ENCODE peak calls at places on chromosomes 1 and 21, in seven cellular contexts. C, N, J, R, G, A and E are unnamed samples.

GRCh38 chr21:17352937-17353655 is 159.7 kb upstream of the CXADR start:
- DNase-seq in G (no peak), C (no peak), N (no peak), A (no peak), J (no peak), R (no peak), E (no peak)

GRCh38 chr1:182595641-182596240 is 6.7 kb upstream of the RNASEL start:
- DNase-seq in G (peak; percentile 85), R (peak; percentile 44), A (peak; percentile 79), J (peak; percentile 84), C (peak; percentile 36), N (peak; percentile 50), E (peak; percentile 78)

GRCh38 chr1:236301958-236302335 is 20.2 kb upstream of the ERO1B start:
- DNase-seq in J (no peak), A (no peak), N (no peak), R (no peak), C (no peak), G (no peak), E (no peak)

GRCh38 chr1:21124846-21125245 is 51.9 kb downstream of the EIF4G3 start:
- DNase-seq in G (peak; percentile 22), J (no peak), N (peak; percentile 41), A (peak; percentile 44), C (no peak), R (no peak), E (no peak)

GRCh38 chr1:161196521-161197451 is 2.1 kb downstream of the ADAMTS4 start:
- DNase-seq in G (peak; percentile 83), R (no peak), N (peak; percentile 90), J (no peak), A (peak; percentile 93), C (no peak), E (peak; percentile 71)

GRCh38 chr21:46156678-46157077 is 1.3 kb upstream of the FTCD start:
- DNase-seq in N (no peak), J (no peak), A (no peak), C (no peak), G (no peak), R (no peak), E (no peak)

GRCh38 chr1:62281922-62282555 is 37.2 kb downstream of the KANK4 start:
- DNase-seq in C (no peak), J (no peak), R (no peak), A (peak; percentile 7), N (no peak), G (no peak), E (no peak)

GRCh38 chr1:230243583-230244377 is 176.7 kb downstream of the GALNT2 start:
- DNase-seq in C (no peak), N (peak; percentile 48), R (no peak), A (peak; percentile 58), J (no peak), G (peak; percentile 45), E (no peak)

GRCh38 chr1:52348704-52349301 is 17.2 kb downstream of the CC2D1B start:
- DNase-seq in J (peak; percentile 67), N (peak; percentile 63), A (peak; percentile 24), G (peak; percentile 44), C (no peak), R (no peak), E (peak; percentile 71)

GRCh38 chr21:35217504-35218060 is 168.5 kb upstream of the RUNX1 start:
- DNase-seq in N (peak; percentile 91), C (no peak), R (peak; percentile 56), G (peak; percentile 74), J (no peak), A (peak; percentile 85), E (no peak)

GRCh38 chr21:26405071-26405470 is 168.0 kb downstream of the CYYR1 start:
- DNase-seq in R (no peak), C (no peak), J (no peak), G (peak; percentile 54), A (no peak), N (no peak), E (no peak)

GRCh38 chr1:2256430-2257244 is 28.5 kb downstream of the SKI start:
- DNase-seq in G (no peak), J (no peak), R (no peak), N (no peak), A (no peak), C (no peak), E (no peak)

GRCh38 chr1:206633708-206634121 is 1.6 kb upstream of the DYRK3 start:
- DNase-seq in A (peak; percentile 99), G (peak; percentile 97), J (no peak), R (no peak), C (no peak), N (peak; percentile 87), E (peak; percentile 5)

GRCh38 chr1:168465942-168466702 is 77.7 kb downstream of the XCL2 start:
- DNase-seq in A (peak; percentile 77), N (peak; percentile 50), J (no peak), R (peak; percentile 24), G (peak; percentile 85), C (no peak), E (no peak)

GRCh38 chr1:64966158-64966963 is at the start of gene JAK1:
- DNase-seq in G (peak; percentile 81), A (peak; percentile 67), N (peak; percentile 79), C (peak; percentile 76), J (peak; percentile 83), R (peak; percentile 88), E (peak; percentile 95)

GRCh38 chr1:218754477-218754876 is 409.3 kb downstream of the TGFB2 start:
- DNase-seq in C (no peak), J (no peak), R (no peak), G (no peak), N (no peak), A (no peak), E (no peak)

GRCh38 chr1:24005163-24005562 is 25.0 kb upstream of the SRSF10 start:
- DNase-seq in J (no peak), G (no peak), A (no peak), N (no peak), R (no peak), C (no peak), E (no peak)

GRCh38 chr1:227901906-227902640 is 45.7 kb downstream of the WNT9A start:
- DNase-seq in J (peak; percentile 13), N (no peak), G (peak; percentile 16), C (no peak), A (peak; percentile 40), R (no peak), E (peak; percentile 41)